ENCODE peak calls at places on chromosomes 11 and 22, in six cellular contexts. T, I, C, O, R and G are unnamed samples.

GRCh38 chr22:36385491-36386350 is 2.0 kb downstream of the MYH9 start:
- DNase-seq in R (peak), I (no peak), C (no peak), T (no peak), O (peak), G (no peak)

GRCh38 chr22:39496131-39496838 is 5.8 kb upstream of the MIEF1 start:
- DNase-seq in T (peak), I (no peak), O (no peak), R (peak), C (peak), G (no peak)

GRCh38 chr22:22394589-22394988 is 114.0 kb downstream of the ZNF280B start:
- DNase-seq in T (no peak), O (no peak), I (no peak), R (no peak), C (no peak), G (no peak)

GRCh38 chr11:60164550-60165075 is 18.3 kb downstream of the MS4A6A start:
- DNase-seq in T (no peak), I (no peak), R (no peak), C (no peak), O (no peak), G (no peak)

GRCh38 chr11:91104237-91104636 is 881.4 kb upstream of the CHORDC1 start:
- DNase-seq in T (no peak), I (peak), C (no peak), O (no peak), R (no peak), G (no peak)

GRCh38 chr11:64237484-64237951 is 3.1 kb downstream of the VEGFB start:
- DNase-seq in I (no peak), C (no peak), T (no peak), O (no peak), R (no peak), G (no peak)

GRCh38 chr11:91761406-91762027 is 463.1 kb upstream of the FAT3 start:
- DNase-seq in T (no peak), I (no peak), C (peak), R (no peak), O (no peak), G (no peak)

GRCh38 chr22:50602338-50602700 is 1.7 kb downstream of the MAPK8IP2 start:
- DNase-seq in T (no peak), C (no peak), I (no peak), O (no peak), R (no peak), G (no peak)

GRCh38 chr11:111938687-111939160 is 1.6 kb downstream of the DIXDC1 start:
- DNase-seq in I (no peak), C (peak), O (no peak), R (no peak), T (no peak), G (no peak)

GRCh38 chr11:70397336-70397982 is 870 bp upstream of the CTTN start:
- DNase-seq in C (peak), T (no peak), O (no peak), I (no peak), R (no peak), G (no peak)

GRCh38 chr11:28491431-28491830 is 383.2 kb downstream of the METTL15 start:
- DNase-seq in C (no peak), O (no peak), I (no peak), R (no peak), T (no peak), G (no peak)

GRCh38 chr11:27084407-27084985 is 43.9 kb downstream of the BBOX1 start:
- DNase-seq in R (no peak), T (no peak), O (no peak), I (no peak), C (no peak), G (no peak)

GRCh38 chr22:43901976-43902643 is 10.3 kb upstream of the PNPLA5 start:
- DNase-seq in C (no peak), O (peak), R (no peak), I (peak), T (no peak), G (no peak)

GRCh38 chr11:103109818-103110388 is 677 bp downstream of the DYNC2H1 start:
- DNase-seq in I (no peak), T (no peak), O (no peak), R (no peak), C (peak), G (no peak)

GRCh38 chr11:33915521-33915920 is 23.6 kb upstream of the LMO2 start:
- DNase-seq in T (no peak), I (no peak), R (no peak), O (no peak), C (no peak), G (no peak)

GRCh38 chr22:33362702-33363101 is 304.5 kb upstream of the SYN3 start:
- DNase-seq in C (no peak), O (no peak), T (no peak), I (no peak), R (no peak), G (no peak)

GRCh38 chr11:132866783-132867545 is 665.3 kb downstream of the OPCML start:
- DNase-seq in I (no peak), T (no peak), R (no peak), O (no peak), C (no peak), G (no peak)

GRCh38 chr11:13924801-13925327 is 37.7 kb upstream of the SPON1 start:
- DNase-seq in O (no peak), C (no peak), T (peak), R (no peak), I (no peak), G (no peak)

GRCh38 chr11:113341388-113342165 is 27.2 kb downstream of the TTC12 start:
- DNase-seq in I (no peak), C (no peak), R (no peak), T (no peak), O (no peak), G (no peak)

GRCh38 chr22:37753746-37754145 is 54.0 kb upstream of the GCAT start:
- DNase-seq in T (no peak), R (no peak), I (no peak), O (no peak), C (no peak), G (no peak)

GRCh38 chr11:3022982-3023381 is 30.9 kb upstream of the NAP1L4 start:
- DNase-seq in C (no peak), O (no peak), I (peak), T (no peak), R (no peak), G (no peak)

GRCh38 chr11:45806937-45807791 is 2.2 kb downstream of the SLC35C1 start:
- DNase-seq in T (no peak), C (no peak), I (no peak), O (no peak), R (no peak), G (no peak)

GRCh38 chr22:29824677-29825076 is 13.4 kb downstream of the ASCC2 start:
- DNase-seq in T (no peak), O (no peak), I (no peak), R (no peak), C (no peak), G (no peak)

GRCh38 chr11:111573821-111574249 is 28.4 kb upstream of the SIK2 start:
- DNase-seq in O (no peak), C (no peak), R (no peak), T (no peak), I (peak), G (no peak)

GRCh38 chr11:45270946-45271345 is 15.2 kb downstream of the SYT13 start:
- DNase-seq in I (no peak), O (no peak), R (no peak), T (no peak), C (no peak), G (no peak)

GRCh38 chr22:17703811-17704210 is 65.3 kb downstream of the BCL2L13 start:
- DNase-seq in C (no peak), O (no peak), T (no peak), I (no peak), R (no peak), G (no peak)

GRCh38 chr22:27327981-27328721 is 473.4 kb downstream of the MN1 start:
- DNase-seq in T (no peak), C (no peak), R (no peak), O (no peak), I (no peak), G (no peak)

GRCh38 chr11:6672006-6672405 is 11.1 kb downstream of the MRPL17 start:
- DNase-seq in O (no peak), T (no peak), R (no peak), C (no peak), I (no peak), G (no peak)